ENCODE peak calls at places on chromosomes 16 and 17, in five cellular contexts. F is GM12878, N is HCT116, C is HepG2, V is K562. P is an unnamed sample.

GRCh38 chr17:180380-181212 is 854 bp downstream of the DOC2B start:
- DNase-seq in F (no peak), N (no peak), C (no peak), V (no peak), P (peak; percentile 76)

GRCh38 chr17:10119203-10120112 is 78.9 kb downstream of the GAS7 start:
- DNase-seq in F (peak; percentile 37), N (peak; percentile 90), C (no peak), V (no peak), P (no peak)

GRCh38 chr16:79784007-79784406 is 183.5 kb upstream of the MAF start:
- DNase-seq in F (no peak), N (no peak), C (no peak), V (no peak), P (no peak)

GRCh38 chr16:48123104-48123788 is 32.5 kb downstream of the ABCC12 start:
- DNase-seq in F (no peak), N (peak; percentile 85), C (peak; percentile 32), V (peak; percentile 59), P (no peak)

GRCh38 chr17:37138726-37139125 is 190.0 kb downstream of the AATF start:
- DNase-seq in F (no peak), N (no peak), C (no peak), V (no peak), P (no peak)

GRCh38 chr16:20242568-20243240 is 84.6 kb downstream of the GP2 start:
- DNase-seq in F (no peak), N (no peak), C (no peak), V (no peak), P (no peak)

GRCh38 chr17:8791910-8792270 is 7.3 kb downstream of the MFSD6L start:
- DNase-seq in F (no peak), N (peak; percentile 19), C (no peak), V (peak; percentile 12), P (no peak)

GRCh38 chr17:428414-428813 is 75.8 kb upstream of the RPH3AL start:
- DNase-seq in F (no peak), N (no peak), C (no peak), V (no peak), P (no peak)

GRCh38 chr16:27102701-27103575 is 36.2 kb downstream of the C16orf82 start:
- DNase-seq in F (no peak), N (no peak), C (no peak), V (no peak), P (no peak)

GRCh38 chr16:72112906-72113615 is 19.4 kb downstream of the DHX38 start:
- DNase-seq in F (no peak), N (no peak), C (no peak), V (no peak), P (no peak)

GRCh38 chr17:66354981-66355380 is 52.6 kb downstream of the PRKCA start:
- DNase-seq in F (no peak), N (no peak), C (no peak), V (no peak), P (no peak)

GRCh38 chr17:40175928-40176327 is 1.3 kb upstream of the RAPGEFL1 start:
- DNase-seq in F (no peak), N (no peak), C (no peak), V (no peak), P (no peak)

GRCh38 chr16:12133738-12134137 is 157.2 kb downstream of the SNX29 start:
- DNase-seq in F (no peak), N (no peak), C (no peak), V (no peak), P (no peak)

GRCh38 chr16:12131755-12132154 is 155.2 kb downstream of the SNX29 start:
- DNase-seq in F (no peak), N (no peak), C (no peak), V (no peak), P (no peak)

GRCh38 chr16:12130691-12131302 is 154.3 kb downstream of the SNX29 start:
- DNase-seq in F (no peak), N (no peak), C (no peak), V (no peak), P (no peak)

GRCh38 chr16:12132850-12133249 is 156.3 kb downstream of the SNX29 start:
- DNase-seq in F (no peak), N (no peak), C (no peak), V (no peak), P (no peak)

GRCh38 chr16:12132290-12132689 is 155.8 kb downstream of the SNX29 start:
- DNase-seq in F (no peak), N (no peak), C (no peak), V (no peak), P (no peak)
- TF ChIP-seq CTCF in F (no peak), N (no peak), C (no peak), V (no peak), P (no peak)

DNA sequence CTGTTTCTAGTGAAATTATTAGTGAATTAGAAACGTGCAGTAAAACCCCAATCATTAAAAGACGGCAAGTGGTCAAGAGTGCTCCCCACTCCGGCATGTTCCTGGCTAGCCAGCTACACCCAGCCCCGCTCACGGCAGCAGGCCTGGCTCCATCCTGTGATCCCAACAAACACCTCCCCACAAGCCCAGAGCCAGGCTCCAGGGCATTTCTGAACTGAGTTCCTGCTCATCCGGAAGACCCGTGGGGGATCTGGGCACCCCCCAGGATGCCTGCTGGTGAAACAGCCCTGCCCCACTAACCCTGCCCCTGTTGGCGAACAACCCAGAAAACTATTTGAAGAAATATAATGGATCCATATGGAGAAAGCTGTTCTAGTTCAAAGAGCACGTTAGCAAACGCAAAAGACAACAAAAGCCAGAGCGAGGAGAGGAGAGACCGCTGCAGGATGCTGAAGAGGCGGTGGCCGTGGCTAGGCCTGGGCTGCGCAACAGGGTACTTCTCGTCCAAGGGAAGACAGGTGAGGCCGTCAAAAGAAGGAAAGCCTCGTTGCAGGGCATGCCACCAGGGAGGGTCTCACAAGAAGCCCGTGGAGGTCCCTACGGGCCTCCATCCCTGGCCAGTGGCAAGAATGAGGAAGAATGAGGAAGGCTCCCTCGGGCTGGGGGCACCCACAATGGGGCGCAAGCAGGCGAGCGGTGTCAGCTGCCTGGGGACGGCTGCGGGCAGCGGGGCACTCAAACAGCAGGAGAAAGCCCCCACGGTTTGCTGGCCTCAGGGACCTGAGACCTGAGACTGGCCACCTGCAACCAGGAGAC is 19.2 kb downstream of the SLC16A3 start:
- DNase-seq in F (no peak), N (no peak), C (no peak), V (no peak), P (peak; percentile 42)
- TF ChIP-seq ZBTB33 in F (no peak), N (no peak), C (peak; percentile 59), V (no peak), P (no peak)

GRCh38 chr17:32124985-32125847 is 17.1 kb upstream of the RHOT1 start:
- DNase-seq in F (no peak), N (no peak), C (no peak), V (no peak), P (peak; percentile 60)
- H2AFZ ChIP-seq in F (no peak overlapping the region), N (no peak overlapping the region), C (no peak overlapping the region), V (peak overlapping the region; percentile 42), P (peak overlapping the region; percentile 74)

GRCh38 chr17:19867654-19868395 is at the start of gene ULK2:
- DNase-seq in F (no peak), N (peak; percentile 46), C (no peak), V (no peak), P (peak; percentile 91)
- TF ChIP-seq CTCF in F (no peak), N (no peak), C (no peak), V (no peak), P (no peak)

GRCh38 chr17:79006794-79007503 is 2.6 kb downstream of the CANT1 start:
- DNase-seq in F (no peak), N (no peak), C (no peak), V (no peak), P (no peak)
- TF ChIP-seq ZBTB33 in F (no peak), N (no peak), C (no peak), V (no peak), P (no peak)

DNA sequence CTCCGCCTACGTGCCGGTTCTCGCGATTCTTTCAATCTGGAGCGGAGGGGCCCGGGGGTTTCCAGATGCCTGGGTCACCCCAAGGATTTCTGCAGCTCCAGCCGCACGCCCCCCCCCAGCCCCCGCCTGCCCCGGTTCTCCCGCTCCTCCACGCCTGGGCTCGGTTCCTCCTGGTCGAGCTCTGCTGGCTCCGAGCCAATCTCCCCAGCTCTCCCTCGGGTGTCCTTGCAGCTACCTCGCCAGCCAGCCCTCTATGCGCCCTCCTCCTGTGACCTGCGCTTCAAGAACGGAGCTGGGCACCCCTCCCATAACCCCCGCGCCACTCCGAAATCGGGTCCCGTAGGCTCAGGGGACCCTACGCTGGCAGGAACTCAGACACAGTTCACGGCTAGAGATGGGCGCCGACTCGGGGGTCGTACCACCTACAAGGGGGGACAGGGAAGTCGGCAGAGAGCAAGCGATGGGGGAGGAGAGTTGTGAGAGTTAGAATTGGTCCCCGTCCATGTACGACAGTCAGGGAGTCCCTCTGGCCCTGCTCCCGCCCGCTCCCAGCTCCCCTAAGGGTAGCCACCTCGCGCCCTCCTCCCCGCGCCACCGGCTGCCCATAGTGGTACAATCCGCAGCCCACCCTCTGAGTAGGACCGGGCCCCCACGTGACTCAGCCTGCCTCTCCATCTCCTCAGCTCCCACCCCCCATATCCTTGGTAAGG is 956 bp downstream of the FGF11 start:
- DNase-seq in F (no peak), N (no peak), C (no peak), V (peak; percentile 37), P (peak; percentile 93)
- H2AFZ ChIP-seq in F (peak overlapping the region; percentile 82), N (no peak overlapping the region), C (no peak overlapping the region), V (peak overlapping the region; percentile 52), P (peak overlapping the region; percentile 88)

GRCh38 chr17:43949777-43950176 is 4.0 kb downstream of the PYY start:
- DNase-seq in F (no peak), N (no peak), C (no peak), V (no peak), P (no peak)
- TF ChIP-seq CTCF in F (no peak), N (peak; percentile 18), C (peak; percentile 43), V (no peak), P (peak; percentile 19)

GRCh38 chr16:25121824-25122600 is 10.5 kb downstream of the LCMT1 start:
- DNase-seq in F (no peak), N (no peak), C (no peak), V (no peak), P (no peak)

GRCh38 chr16:25126820-25127232 is 15.3 kb downstream of the LCMT1 start:
- DNase-seq in F (no peak), N (no peak), C (peak; percentile 35), V (peak; percentile 21), P (no peak)

GRCh38 chr16:25118851-25119584 is 7.5 kb downstream of the LCMT1 start:
- DNase-seq in F (no peak), N (no peak), C (no peak), V (no peak), P (no peak)

DNA sequence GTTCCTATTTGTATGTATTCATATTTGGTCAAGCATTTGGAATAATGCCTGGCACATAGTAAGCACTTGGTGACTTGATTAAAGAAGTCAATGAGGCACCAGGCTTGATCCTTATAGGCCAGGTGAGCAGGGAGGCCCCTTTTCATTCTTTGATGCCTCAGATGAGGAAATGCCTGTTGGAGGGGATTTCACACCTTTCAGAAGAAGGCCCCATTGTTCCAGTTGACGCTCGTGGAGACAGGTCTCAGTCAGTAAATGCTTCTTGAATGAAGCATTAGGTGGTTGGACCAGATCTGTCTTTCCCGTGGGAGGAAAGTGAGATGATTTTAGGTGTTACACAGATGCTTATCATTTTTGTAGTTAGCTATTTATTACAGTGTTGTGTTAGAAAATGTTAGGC is 13.0 kb downstream of the LCMT1 start:
- DNase-seq in F (no peak), N (no peak), C (no peak), V (no peak), P (no peak)
- TF ChIP-seq ZBTB33 in F (no peak), N (no peak), C (no peak), V (no peak), P (no peak)